ENCODE peak calls at places on chromosomes 16 and 17, in seven cellular contexts. One of them, this sample, is unnamed.

GRCh38 chr17:72724375-72724774 is 368.1 kb downstream of the SLC39A11 start:
- DNase-seq in GM23248: peak; percentile 67
- DNase-seq in MM.1S: no peak
- DNase-seq in OCI-LY7: no peak
- DNase-seq in Karpas-422: no peak
- DNase-seq in GM23338: no peak
- DNase-seq in hepatocyte: no peak
- DNase-seq in this sample: no peak

GRCh38 chr16:30535777-30536190 is 1.1 kb upstream of the ZNF747 start:
- DNase-seq in GM23248: peak; percentile 86
- DNase-seq in MM.1S: no peak
- DNase-seq in OCI-LY7: peak; percentile 82
- DNase-seq in Karpas-422: peak; percentile 83
- DNase-seq in GM23338: peak; percentile 87
- DNase-seq in hepatocyte: peak; percentile 87
- DNase-seq in this sample: peak; percentile 61

GRCh38 chr16:27920391-27920891 is 143.1 kb downstream of the GSG1L start:
- DNase-seq in GM23248: peak; percentile 15
- DNase-seq in MM.1S: no peak
- DNase-seq in OCI-LY7: no peak
- DNase-seq in Karpas-422: no peak
- DNase-seq in GM23338: peak; percentile 86
- DNase-seq in hepatocyte: peak; percentile 19
- DNase-seq in this sample: peak; percentile 18

GRCh38 chr16:56357765-56358322 is 67.5 kb downstream of the AMFR start:
- DNase-seq in GM23248: no peak
- DNase-seq in MM.1S: no peak
- DNase-seq in OCI-LY7: no peak
- DNase-seq in Karpas-422: peak; percentile 65
- DNase-seq in GM23338: peak; percentile 69
- DNase-seq in hepatocyte: no peak
- DNase-seq in this sample: peak; percentile 32

GRCh38 chr17:50935201-50936124 is 69.3 kb upstream of the TOB1 start:
- DNase-seq in GM23248: no peak
- DNase-seq in MM.1S: no peak
- DNase-seq in OCI-LY7: no peak
- DNase-seq in Karpas-422: no peak
- DNase-seq in GM23338: no peak
- DNase-seq in hepatocyte: no peak
- DNase-seq in this sample: peak; percentile 82

GRCh38 chr16:27326738-27327585 is 13.2 kb downstream of the IL4R start:
- DNase-seq in GM23248: peak; percentile 99
- DNase-seq in MM.1S: no peak
- DNase-seq in OCI-LY7: peak; percentile 38
- DNase-seq in Karpas-422: no peak
- DNase-seq in GM23338: peak; percentile 89
- DNase-seq in hepatocyte: peak; percentile 88
- DNase-seq in this sample: peak; percentile 99

GRCh38 chr17:64094412-64094811 is 35.5 kb downstream of the ERN1 start:
- DNase-seq in GM23248: no peak
- DNase-seq in MM.1S: no peak
- DNase-seq in OCI-LY7: no peak
- DNase-seq in Karpas-422: no peak
- DNase-seq in GM23338: no peak
- DNase-seq in hepatocyte: no peak
- DNase-seq in this sample: no peak

GRCh38 chr17:43068570-43069367 is 43.7 kb downstream of the RND2 start:
- DNase-seq in GM23248: no peak
- DNase-seq in MM.1S: no peak
- DNase-seq in OCI-LY7: no peak
- DNase-seq in Karpas-422: no peak
- DNase-seq in GM23338: no peak
- DNase-seq in hepatocyte: peak; percentile 9
- DNase-seq in this sample: no peak

GRCh38 chr16:3642397-3643094 is 11.9 kb upstream of the DNASE1 start:
- DNase-seq in GM23248: no peak
- DNase-seq in MM.1S: no peak
- DNase-seq in OCI-LY7: no peak
- DNase-seq in Karpas-422: no peak
- DNase-seq in GM23338: no peak
- DNase-seq in hepatocyte: peak; percentile 88
- DNase-seq in this sample: peak; percentile 87

GRCh38 chr16:50711040-50711439 is 17.6 kb downstream of the NOD2 start:
- DNase-seq in GM23248: no peak
- DNase-seq in MM.1S: no peak
- DNase-seq in OCI-LY7: no peak
- DNase-seq in Karpas-422: no peak
- DNase-seq in GM23338: no peak
- DNase-seq in hepatocyte: no peak
- DNase-seq in this sample: no peak

GRCh38 chr16:50712568-50712914 is 19.1 kb downstream of the NOD2 start:
- DNase-seq in GM23248: no peak
- DNase-seq in MM.1S: no peak
- DNase-seq in OCI-LY7: no peak
- DNase-seq in Karpas-422: no peak
- DNase-seq in GM23338: no peak
- DNase-seq in hepatocyte: peak; percentile 37
- DNase-seq in this sample: no peak

GRCh38 chr16:50709061-50709695 is 15.8 kb downstream of the NOD2 start:
- DNase-seq in GM23248: no peak
- DNase-seq in MM.1S: no peak
- DNase-seq in OCI-LY7: peak; percentile 11
- DNase-seq in Karpas-422: peak; percentile 44
- DNase-seq in GM23338: no peak
- DNase-seq in hepatocyte: no peak
- DNase-seq in this sample: no peak

GRCh38 chr16:50709980-50710379 is 16.6 kb downstream of the NOD2 start:
- DNase-seq in GM23248: no peak
- DNase-seq in MM.1S: no peak
- DNase-seq in OCI-LY7: no peak
- DNase-seq in Karpas-422: no peak
- DNase-seq in GM23338: peak; percentile 27
- DNase-seq in hepatocyte: no peak
- DNase-seq in this sample: no peak

DNA sequence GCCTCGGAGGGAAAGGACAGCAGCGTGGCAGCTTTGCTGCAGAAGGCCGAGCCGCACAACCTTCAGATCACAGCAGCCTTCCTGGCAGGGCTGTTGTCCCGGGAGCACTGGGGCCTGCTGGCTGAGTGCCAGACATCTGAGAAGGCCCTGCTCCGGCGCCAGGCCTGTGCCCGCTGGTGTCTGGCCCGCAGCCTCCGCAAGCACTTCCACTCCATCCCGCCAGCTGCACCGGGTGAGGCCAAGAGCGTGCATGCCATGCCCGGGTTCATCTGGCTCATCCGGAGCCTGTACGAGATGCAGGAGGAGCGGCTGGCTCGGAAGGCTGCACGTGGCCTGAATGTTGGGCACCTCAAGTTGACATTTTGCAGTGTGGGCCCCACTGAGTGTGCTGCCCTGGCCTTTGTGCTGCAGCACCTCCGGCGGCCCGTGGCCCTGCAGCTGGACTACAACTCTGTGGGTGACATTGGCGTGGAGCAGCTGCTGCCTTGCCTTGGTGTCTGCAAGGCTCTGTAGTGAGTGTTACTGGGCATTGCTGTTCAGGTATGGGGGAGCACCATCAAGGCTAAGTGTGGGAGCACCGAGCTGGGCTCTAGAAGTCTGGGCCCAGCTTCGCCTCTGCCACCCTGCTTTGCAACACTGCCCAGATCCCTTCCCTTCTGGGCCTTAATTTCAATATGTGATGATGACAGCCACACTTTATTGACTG is 18.6 kb downstream of the NOD2 start:
- DNase-seq in GM23248: no peak
- DNase-seq in MM.1S: no peak
- DNase-seq in OCI-LY7: no peak
- DNase-seq in Karpas-422: no peak
- DNase-seq in GM23338: no peak
- DNase-seq in hepatocyte: no peak
- DNase-seq in this sample: no peak
- H3K9me2 ChIP-seq in GM23248: no peaks in the 10 kb centered on the region
- H3K9me2 ChIP-seq in MM.1S: no peaks in the 10 kb centered on the region
- H3K9me2 ChIP-seq in OCI-LY7: no peaks in the 10 kb centered on the region
- H3K9me2 ChIP-seq in Karpas-422: no peaks in the 10 kb centered on the region
- H3K9me2 ChIP-seq in GM23338: no peaks in the 10 kb centered on the region
- H3K9me2 ChIP-seq in hepatocyte: no peaks in the 10 kb centered on the region
- H3K9me2 ChIP-seq in this sample: no peaks in the 10 kb centered on the region

DNA sequence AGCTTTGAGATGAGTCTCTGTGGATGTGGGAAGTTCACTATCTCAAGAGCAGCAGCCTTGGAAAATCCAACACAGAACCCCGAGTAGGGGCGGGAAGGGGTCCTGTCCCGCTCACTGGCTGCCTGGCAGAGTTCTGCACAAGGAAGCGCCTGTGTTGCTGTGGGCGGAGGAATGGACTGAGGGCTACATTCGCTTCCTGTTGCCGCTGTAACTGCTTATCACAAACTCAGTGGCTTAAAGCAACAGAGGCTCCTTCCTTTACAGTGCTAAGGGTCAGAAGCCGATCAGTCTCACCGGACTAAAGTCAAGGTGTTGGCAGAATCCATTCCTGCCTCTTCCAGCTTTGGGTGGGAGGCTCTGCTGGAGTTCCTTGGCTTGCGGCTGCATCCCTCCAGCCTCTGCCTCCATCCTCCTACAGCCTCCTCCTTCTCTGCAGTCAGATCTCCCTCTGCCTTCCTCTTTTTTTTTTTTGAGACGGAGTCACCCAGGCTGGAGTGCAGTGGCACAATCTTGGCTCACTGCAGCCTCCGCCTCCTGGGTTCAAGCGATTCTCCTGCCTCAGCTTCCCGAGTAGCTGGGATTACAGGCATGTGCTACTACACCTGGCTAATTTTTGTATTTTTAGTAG is 305.3 kb downstream of the SEC14L1 start:
- DNase-seq in GM23248: no peak
- DNase-seq in MM.1S: peak; percentile 70
- DNase-seq in OCI-LY7: peak; percentile 92
- DNase-seq in Karpas-422: peak; percentile 88
- DNase-seq in GM23338: no peak
- DNase-seq in hepatocyte: peak; percentile 78
- DNase-seq in this sample: no peak
- H3K9me2 ChIP-seq in GM23248: no peaks in the 10 kb centered on the region
- H3K9me2 ChIP-seq in MM.1S: no peaks in the 10 kb centered on the region
- H3K9me2 ChIP-seq in OCI-LY7: no peaks in the 10 kb centered on the region
- H3K9me2 ChIP-seq in Karpas-422: no peaks in the 10 kb centered on the region
- H3K9me2 ChIP-seq in GM23338: no peaks in the 10 kb centered on the region
- H3K9me2 ChIP-seq in hepatocyte: no peaks in the 10 kb centered on the region
- H3K9me2 ChIP-seq in this sample: no peaks in the 10 kb centered on the region

GRCh38 chr16:1315081-1316032 is 5.9 kb downstream of the UBE2I start:
- DNase-seq in GM23248: no peak
- DNase-seq in MM.1S: no peak
- DNase-seq in OCI-LY7: no peak
- DNase-seq in Karpas-422: no peak
- DNase-seq in GM23338: no peak
- DNase-seq in hepatocyte: no peak
- DNase-seq in this sample: no peak

GRCh38 chr16:1314399-1315068 is 5.1 kb downstream of the UBE2I start:
- DNase-seq in GM23248: no peak
- DNase-seq in MM.1S: no peak
- DNase-seq in OCI-LY7: no peak
- DNase-seq in Karpas-422: no peak
- DNase-seq in GM23338: no peak
- DNase-seq in hepatocyte: no peak
- DNase-seq in this sample: no peak

GRCh38 chr16:1318268-1318545 is 8.8 kb downstream of the UBE2I start:
- DNase-seq in GM23248: no peak
- DNase-seq in MM.1S: no peak
- DNase-seq in OCI-LY7: no peak
- DNase-seq in Karpas-422: no peak
- DNase-seq in GM23338: no peak
- DNase-seq in hepatocyte: no peak
- DNase-seq in this sample: no peak

GRCh38 chr16:1317479-1318267 is 8.2 kb downstream of the UBE2I start:
- DNase-seq in GM23248: no peak
- DNase-seq in MM.1S: no peak
- DNase-seq in OCI-LY7: no peak
- DNase-seq in Karpas-422: no peak
- DNase-seq in GM23338: no peak
- DNase-seq in hepatocyte: no peak
- DNase-seq in this sample: no peak

DNA sequence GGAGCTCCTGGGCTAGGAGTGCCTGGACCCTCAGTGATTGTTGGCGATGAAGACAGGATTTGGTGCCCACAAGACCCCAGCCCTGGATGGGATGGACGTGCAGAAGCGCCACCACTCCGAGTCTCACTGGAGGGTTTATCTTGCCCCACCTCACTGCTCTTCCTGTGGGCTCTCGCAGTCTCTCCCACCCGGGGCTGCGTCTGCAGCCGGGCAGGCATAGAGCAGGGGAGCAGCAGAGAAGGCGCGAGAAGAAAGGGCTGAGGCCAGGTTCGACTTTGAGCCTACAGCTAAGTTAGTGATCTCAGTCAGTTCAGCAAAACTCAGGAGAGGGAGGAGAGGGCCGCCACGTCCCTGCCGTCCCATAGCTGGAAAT is 6.6 kb downstream of the UBE2I start:
- DNase-seq in GM23248: no peak
- DNase-seq in MM.1S: no peak
- DNase-seq in OCI-LY7: no peak
- DNase-seq in Karpas-422: no peak
- DNase-seq in GM23338: no peak
- DNase-seq in hepatocyte: no peak
- DNase-seq in this sample: no peak
- H3K9me2 ChIP-seq in GM23248: no peaks in the 10 kb centered on the region
- H3K9me2 ChIP-seq in MM.1S: no peaks in the 10 kb centered on the region
- H3K9me2 ChIP-seq in OCI-LY7: no peaks in the 10 kb centered on the region
- H3K9me2 ChIP-seq in Karpas-422: no peaks in the 10 kb centered on the region
- H3K9me2 ChIP-seq in GM23338: no peaks in the 10 kb centered on the region
- H3K9me2 ChIP-seq in hepatocyte: no peaks in the 10 kb centered on the region
- H3K9me2 ChIP-seq in this sample: no peaks in the 10 kb centered on the region

DNA sequence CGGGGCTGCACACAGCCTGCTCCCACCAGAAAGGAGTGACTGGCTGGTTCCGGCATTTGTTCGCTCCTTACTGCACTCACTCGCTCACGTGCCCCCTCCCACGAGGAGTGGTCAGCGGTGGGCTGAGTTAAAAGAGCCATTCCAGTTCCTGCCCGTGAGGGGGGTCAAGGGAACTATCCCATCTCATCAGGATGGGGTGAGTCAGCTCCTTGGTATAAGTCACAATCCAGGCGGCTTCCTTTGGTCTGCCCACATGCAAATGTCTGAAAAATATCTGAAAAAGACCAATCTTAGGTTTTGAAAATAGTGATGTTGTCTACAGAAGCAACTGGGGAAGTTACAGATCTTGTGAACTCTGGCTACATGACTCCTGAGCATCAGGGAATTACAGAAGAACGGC is 10.0 kb upstream of the TNFSF12 start:
- DNase-seq in GM23248: peak; percentile 23
- DNase-seq in MM.1S: no peak
- DNase-seq in OCI-LY7: no peak
- DNase-seq in Karpas-422: no peak
- DNase-seq in GM23338: no peak
- DNase-seq in hepatocyte: no peak
- DNase-seq in this sample: no peak
- H3K9me2 ChIP-seq in GM23248: no peaks in the 10 kb centered on the region
- H3K9me2 ChIP-seq in MM.1S: no peaks in the 10 kb centered on the region
- H3K9me2 ChIP-seq in OCI-LY7: no peaks in the 10 kb centered on the region
- H3K9me2 ChIP-seq in Karpas-422: no peaks in the 10 kb centered on the region
- H3K9me2 ChIP-seq in GM23338: no peaks in the 10 kb centered on the region
- H3K9me2 ChIP-seq in hepatocyte: no peaks in the 10 kb centered on the region
- H3K9me2 ChIP-seq in this sample: no peaks in the 10 kb centered on the region